ENCODE peak calls at places on chromosomes 7 and 10, in nine cellular contexts. L is fibroblast of lung; K is RWPE2; F is mammary epithelial cell; U is upper lobe of right lung; H is lower lobe of right lung; W is CD8-positive, alpha-beta T cell; Z is right lobe of liver; P is esophagus squamous epithelium. D is an unnamed sample. For H3K36me3, the result is how much of the 10 kb centered on the place peaks cover.

GRCh38 chr7:106501605-106502580 is 159.1 kb downstream of the CCDC71L start:
- DNase-seq in L (no peak), K (no peak), F (no peak), U (no peak), H (no peak), W (no peak), Z (no peak), P (no peak), D (no peak)

GRCh38 chr7:36633377-36633776 is 90.9 kb downstream of the AOAH start:
- DNase-seq in L (no peak), K (no peak), F (no peak), U (no peak), H (no peak), W (no peak), Z (no peak), P (no peak), D (no peak)

GRCh38 chr7:106840342-106840741 is 24.7 kb upstream of the PIK3CG start:
- DNase-seq in L (peak), K (no peak), F (peak), U (no peak), H (no peak), W (no peak), Z (no peak), P (no peak), D (no peak)

GRCh38 chr10:15439381-15439837 is 68.3 kb upstream of the FAM171A1 start:
- DNase-seq in L (peak), K (no peak), F (peak), U (no peak), H (no peak), W (no peak), Z (no peak), P (no peak), D (peak)

GRCh38 chr10:112307631-112308502 is 24.7 kb downstream of the TECTB start:
- DNase-seq in L (peak), K (no peak), F (peak), U (peak), H (peak), W (no peak), Z (peak), P (no peak), D (peak)

GRCh38 chr10:78686444-78687060 is 382.2 kb upstream of the ZMIZ1 start:
- DNase-seq in L (no peak), K (no peak), F (no peak), U (no peak), H (no peak), W (no peak), Z (no peak), P (no peak), D (no peak)

GRCh38 chr7:139648941-139649425 is 125.5 kb downstream of the CLEC2L start:
- DNase-seq in L (no peak), K (no peak), F (no peak), U (peak), H (peak), W (no peak), Z (no peak), P (no peak), D (no peak)

GRCh38 chr7:32639122-32639521 is 143.8 kb downstream of the AVL9 start:
- DNase-seq in L (no peak), K (no peak), F (no peak), U (no peak), H (no peak), W (no peak), Z (no peak), P (no peak), D (no peak)

GRCh38 chr7:7639847-7640220 is 718 bp upstream of the UMAD1 start:
- DNase-seq in L (peak), K (no peak), F (no peak), U (no peak), H (no peak), W (peak), Z (no peak), P (no peak), D (no peak)

GRCh38 chr10:101489355-101489754 is 98.7 kb downstream of the POLL start:
- DNase-seq in L (peak), K (no peak), F (peak), U (no peak), H (no peak), W (no peak), Z (no peak), P (no peak), D (no peak)

GRCh38 chr10:33483124-33483794 is 148.8 kb upstream of the NRP1 start:
- DNase-seq in L (no peak), K (no peak), F (no peak), U (no peak), H (no peak), W (no peak), Z (no peak), P (no peak), D (no peak)

GRCh38 chr7:91866599-91867148 is 13.8 kb downstream of the MTERF1 start:
- DNase-seq in L (peak), K (no peak), F (no peak), U (no peak), H (no peak), W (no peak), Z (no peak), P (no peak), D (no peak)

GRCh38 chr10:85459906-85460305 is 906.7 kb downstream of the GRID1 start:
- DNase-seq in L (no peak), K (no peak), F (no peak), U (no peak), H (no peak), W (no peak), Z (no peak), P (no peak), D (no peak)

GRCh38 chr7:27176962-27177794 is 3.1 kb upstream of the HOXA10 start:
- DNase-seq in L (no peak), K (peak), F (no peak), U (peak), H (peak), W (no peak), Z (peak), P (no peak), D (peak)

GRCh38 chr7:66250711-66251110 is 45.6 kb downstream of the TPST1 start:
- DNase-seq in L (peak), K (no peak), F (peak), U (no peak), H (no peak), W (no peak), Z (no peak), P (no peak), D (no peak)

GRCh38 chr7:95730493-95731280 is 41.7 kb upstream of the DYNC1I1 start:
- DNase-seq in L (no peak), K (no peak), F (no peak), U (no peak), H (no peak), W (no peak), Z (no peak), P (no peak), D (no peak)

GRCh38 chr10:50560370-50560769 is 63.4 kb downstream of the SGMS1 start:
- DNase-seq in L (no peak), K (no peak), F (no peak), U (no peak), H (no peak), W (no peak), Z (no peak), P (no peak), D (no peak)
- H3K27ac ChIP-seq in L (no peak), K (no peak), F (no peak), U (peak), H (no peak), W (no peak), Z (peak), P (no peak), D (no peak)

DNA sequence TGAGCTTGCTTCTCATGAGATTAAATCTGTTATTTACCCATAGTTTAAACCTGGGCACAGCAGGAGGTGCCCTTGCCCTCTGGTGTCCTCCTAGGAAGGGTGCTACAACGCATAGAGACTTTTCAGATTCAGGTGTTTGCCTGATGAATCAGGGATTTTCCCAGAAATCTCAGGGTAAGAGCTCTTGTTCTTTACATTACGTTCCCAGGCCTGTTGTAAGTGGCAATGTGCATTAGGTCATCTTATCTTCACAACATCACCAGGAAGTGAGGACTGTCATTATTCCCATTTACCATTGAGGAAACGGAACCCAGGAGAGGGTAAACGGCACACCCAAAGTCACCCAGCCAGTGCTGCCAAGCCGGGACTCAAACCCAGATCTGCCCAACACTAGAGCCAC is 73.0 kb downstream of the NHLRC2 start:
- DNase-seq in L (no peak), K (no peak), F (no peak), U (no peak), H (no peak), W (no peak), Z (no peak), P (no peak), D (no peak)
- TF ChIP-seq CTCF in L (no peak), K (no peak), F (no peak), U (no peak), H (no peak), W (no peak), Z (no peak), P (no peak), D (no peak)

GRCh38 chr10:73840403-73841301 is 29.3 kb upstream of the NDST2 start:
- DNase-seq in L (no peak), K (no peak), F (no peak), U (no peak), H (no peak), W (no peak), Z (peak), P (no peak), D (no peak)
- H3K36me3 ChIP-seq in L (under half), K (under half), F (under half), U (half or more), H (half or more), W (under half), Z (under half), P (half or more), D (half or more)

GRCh38 chr7:158695726-158696452 is 8.7 kb downstream of the NCAPG2 start:
- DNase-seq in L (peak), K (no peak), F (peak), U (no peak), H (peak), W (no peak), Z (no peak), P (no peak), D (no peak)
- H3K27ac ChIP-seq in L (no peak), K (no peak), F (no peak), U (no peak), H (no peak), W (no peak), Z (no peak), P (no peak), D (no peak)

D was measured in WERI-Rb-1.